ENCODE peak calls at places on chromosomes 13 and 19, in ten cellular contexts. I is prostate gland, M is fibroblast of lung, C is stomach, K is endodermal cell, X is Peyer's patch, F is pancreas, Y is SK-N-SH, E is aorta, U is left ventricle myocardium inferior. G is an unnamed sample.

GRCh38 chr13:51861728-51862300 is at the start of gene CCDC70:
- DNase-seq in Y (no peak), X (no peak), M (peak; percentile 71), C (no peak), E (no peak), I (no peak), F (no peak), U (no peak), K (no peak), G (no peak)

GRCh38 chr13:113157929-113158747 is at the start of gene PROZ:
- DNase-seq in I (no peak), K (no peak), M (no peak), E (no peak), Y (no peak), F (no peak), U (no peak), X (no peak), C (no peak), G (no peak)

GRCh38 chr13:60170414-60170813 is 6.7 kb upstream of the DIAPH3 start:
- DNase-seq in F (no peak), I (no peak), E (no peak), U (no peak), K (no peak), M (no peak), Y (no peak), X (no peak), C (no peak), G (no peak)

GRCh38 chr19:46692918-46693722 is 23.8 kb downstream of the PRKD2 start:
- DNase-seq in U (no peak), C (no peak), I (no peak), X (no peak), Y (peak; percentile 13), F (no peak), M (no peak), E (no peak), K (no peak), G (no peak)

GRCh38 chr13:37209621-37210020 is 104.2 kb upstream of the CSNK1A1L start:
- DNase-seq in M (peak; percentile 53), E (no peak), U (no peak), K (no peak), C (no peak), F (no peak), Y (no peak), I (no peak), X (no peak), G (no peak)

GRCh38 chr19:986083-986482 is 1.9 kb downstream of the WDR18 start:
- DNase-seq in X (no peak), K (no peak), C (no peak), M (no peak), F (no peak), U (no peak), Y (no peak), E (peak; percentile 44), I (no peak), G (no peak)

GRCh38 chr13:49185264-49185663 is 34.9 kb upstream of the MLNR start:
- DNase-seq in I (no peak), M (peak; percentile 2), K (no peak), C (no peak), E (no peak), U (no peak), X (no peak), Y (no peak), F (no peak), G (no peak)

GRCh38 chr19:44903602-44904425 is 1.8 kb upstream of the APOE start:
- DNase-seq in C (peak; percentile 80), E (peak; percentile 75), I (peak; percentile 42), X (peak; percentile 85), F (peak; percentile 79), M (peak; percentile 36), Y (peak; percentile 88), U (peak; percentile 74), K (peak; percentile 96), G (peak; percentile 94)

GRCh38 chr13:42392706-42393572 is 121.0 kb downstream of the AKAP11 start:
- DNase-seq in U (no peak), M (peak; percentile 9), K (no peak), E (no peak), C (no peak), Y (no peak), I (no peak), F (no peak), X (no peak), G (no peak)

GRCh38 chr13:42396501-42396900 is 124.5 kb downstream of the AKAP11 start:
- DNase-seq in Y (no peak), X (no peak), C (no peak), M (no peak), U (no peak), K (no peak), F (no peak), I (no peak), E (no peak), G (no peak)

GRCh38 chr13:42395066-42395821 is 123.3 kb downstream of the AKAP11 start:
- DNase-seq in I (no peak), Y (no peak), F (no peak), C (no peak), E (no peak), K (no peak), U (no peak), M (no peak), X (no peak), G (no peak)

GRCh38 chr13:42393573-42394360 is 121.8 kb downstream of the AKAP11 start:
- DNase-seq in F (no peak), U (no peak), I (no peak), Y (no peak), E (no peak), K (no peak), X (no peak), C (no peak), M (no peak), G (no peak)

DNA sequence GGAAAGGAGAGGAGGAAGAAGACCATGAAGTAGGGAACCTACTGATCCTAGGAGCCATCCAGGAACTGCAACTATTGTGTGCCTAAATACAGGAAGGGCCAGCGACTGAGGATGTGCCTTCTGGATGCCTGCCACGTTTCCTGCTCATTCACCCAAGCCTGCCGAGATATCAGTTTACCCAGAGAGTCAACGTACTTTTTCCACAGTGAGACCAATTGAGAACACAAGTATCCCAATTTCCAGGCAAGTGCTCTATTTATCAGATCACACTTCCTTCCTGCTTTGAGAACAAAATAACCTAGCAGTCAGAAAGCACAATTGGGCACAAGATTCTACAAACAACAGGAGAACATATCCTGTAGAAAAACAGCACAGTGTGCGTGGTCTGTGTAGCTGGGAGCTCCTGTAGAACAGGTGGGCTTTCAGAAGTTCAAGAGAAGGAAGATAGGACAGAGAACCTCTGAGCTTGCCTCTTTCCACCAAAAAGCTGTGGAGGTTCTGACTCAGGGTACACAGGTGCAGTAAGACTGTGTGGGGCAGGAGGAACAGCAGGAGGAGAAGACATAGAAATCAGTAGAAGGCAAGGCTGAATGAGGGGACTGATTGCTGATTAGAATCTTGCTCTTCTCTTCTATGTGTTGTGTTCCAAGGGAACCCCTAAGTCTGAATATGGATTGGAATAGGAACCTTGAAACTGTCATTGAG is 122.6 kb downstream of the AKAP11 start:
- DNase-seq in F (no peak), X (no peak), E (no peak), Y (no peak), I (no peak), C (no peak), M (no peak), U (no peak), K (no peak), G (no peak)
- H3K4me3 ChIP-seq in F (no peak overlapping the region), X (no peak overlapping the region), E (no peak overlapping the region), Y (no peak overlapping the region), I (no peak overlapping the region), C (no peak overlapping the region), M (no peak overlapping the region), U (no peak overlapping the region), K (no peak overlapping the region), G (no peak overlapping the region)

GRCh38 chr19:41299046-41299754 is 10.8 kb upstream of the CCDC97 start:
- DNase-seq in K (no peak), I (no peak), X (peak; percentile 47), C (no peak), U (peak; percentile 55), E (peak; percentile 72), Y (no peak), F (no peak), M (peak; percentile 13), G (no peak)

GRCh38 chr19:41299755-41300089 is 10.2 kb upstream of the CCDC97 start:
- DNase-seq in K (no peak), Y (no peak), M (peak; percentile 63), F (no peak), E (peak; percentile 80), I (no peak), U (peak; percentile 75), C (peak; percentile 48), X (peak; percentile 52), G (no peak)

GRCh38 chr19:41297628-41298326 is 12.2 kb upstream of the CCDC97 start:
- DNase-seq in X (peak; percentile 20), U (no peak), C (peak; percentile 46), F (no peak), E (no peak), K (no peak), I (no peak), Y (no peak), M (no peak), G (no peak)

GRCh38 chr19:41296323-41296935 is 13.5 kb upstream of the CCDC97 start:
- DNase-seq in E (no peak), M (no peak), Y (no peak), C (no peak), F (no peak), X (peak; percentile 11), I (peak; percentile 36), K (no peak), U (no peak), G (no peak)

DNA sequence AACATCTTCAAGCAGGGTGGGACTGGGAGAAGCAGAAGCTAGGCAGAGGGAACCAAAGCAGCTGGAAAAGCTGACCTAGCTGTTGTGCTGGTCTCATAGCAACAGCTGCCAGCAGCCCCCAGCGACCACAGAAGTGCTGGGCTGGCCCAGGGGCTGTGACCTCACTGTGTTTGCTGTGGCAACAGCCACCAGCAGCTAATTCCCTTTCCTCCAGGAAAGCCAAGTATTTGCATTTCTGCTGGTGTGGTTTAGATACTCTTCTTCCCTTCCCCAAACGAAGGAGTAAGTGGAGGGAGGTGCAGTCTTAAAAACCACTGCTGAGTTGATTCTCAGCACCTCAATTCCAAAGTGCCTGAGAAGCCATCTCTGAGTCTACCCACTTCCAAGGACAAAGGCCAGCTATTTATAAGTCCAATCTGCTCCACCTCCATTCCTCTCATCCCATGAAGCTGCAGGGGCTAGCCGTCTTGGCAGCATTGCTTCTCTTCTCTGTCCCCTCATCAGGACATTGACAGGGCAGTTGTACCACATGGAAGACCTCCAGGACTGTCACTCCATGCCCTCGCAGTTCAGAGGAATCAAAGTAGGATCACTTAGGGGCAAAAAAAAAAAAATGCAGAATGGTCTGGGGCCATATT is 11.5 kb upstream of the CCDC97 start:
- DNase-seq in F (no peak), K (no peak), M (peak; percentile 77), E (peak; percentile 94), U (peak; percentile 79), X (peak; percentile 66), I (no peak), C (peak; percentile 63), Y (no peak), G (no peak)
- H3K36me3 ChIP-seq in F (peaks cover 8% of the 10 kb centered on the region), K (peaks cover 92% of the 10 kb centered on the region), M (peaks cover 45% of the 10 kb centered on the region), E (no peaks in the 10 kb centered on the region), U (peaks cover 68% of the 10 kb centered on the region), X (no peaks in the 10 kb centered on the region), I (peaks cover 22% of the 10 kb centered on the region), C (peaks cover 97% of the 10 kb centered on the region), Y (peaks cover 68% of the 10 kb centered on the region), G (peaks cover 86% of the 10 kb centered on the region)

GRCh38 chr19:2981898-2982297 is 4.5 kb downstream of the TLE6 start:
- DNase-seq in K (no peak), M (no peak), F (no peak), C (no peak), E (no peak), I (no peak), X (no peak), U (no peak), Y (no peak), G (peak; percentile 26)

GRCh38 chr19:2977686-2978466 is 512 bp downstream of the TLE6 start:
- DNase-seq in U (no peak), Y (no peak), X (no peak), C (no peak), M (no peak), E (no peak), K (peak; percentile 60), I (no peak), F (peak; percentile 63), G (peak; percentile 62)

GRCh38 chr19:2976609-2977000 is 759 bp upstream of the TLE6 start:
- DNase-seq in C (no peak), X (no peak), U (no peak), M (no peak), I (no peak), F (no peak), K (no peak), Y (peak; percentile 55), E (no peak), G (peak; percentile 46)

GRCh38 chr19:2977001-2977685 is at the start of gene TLE6:
- DNase-seq in Y (peak; percentile 97), E (peak; percentile 98), X (peak; percentile 98), C (peak; percentile 97), I (peak; percentile 98), F (peak; percentile 99), U (peak; percentile 97), K (peak; percentile 99), M (peak; percentile 90), G (peak; percentile 100)

GRCh38 chr19:2978467-2978767 is 1.1 kb downstream of the TLE6 start:
- DNase-seq in Y (no peak), K (no peak), F (no peak), E (no peak), I (no peak), M (no peak), C (no peak), X (no peak), U (no peak), G (no peak)
- H3K27me3 ChIP-seq in Y (no peaks in the 10 kb centered on the region), K (peaks cover 8% of the 10 kb centered on the region), F (no peaks in the 10 kb centered on the region), E (no peaks in the 10 kb centered on the region), I (no peaks in the 10 kb centered on the region), M (no peaks in the 10 kb centered on the region), C (peaks cover 1% of the 10 kb centered on the region), X (no peaks in the 10 kb centered on the region), U (no peaks in the 10 kb centered on the region), G (peaks cover 2% of the 10 kb centered on the region)

GRCh38 chr19:8308891-8309291 is 733 bp upstream of the CD320 start:
- DNase-seq in E (peak; percentile 43), X (no peak), C (peak; percentile 23), K (no peak), F (peak; percentile 13), Y (no peak), U (peak; percentile 9), I (peak; percentile 6), M (no peak), G (no peak)
- H3K4me3 ChIP-seq in E (no peak overlapping the region), X (peak overlapping the region; percentile 66), C (peak overlapping the region; percentile 70), K (peak overlapping the region; percentile 93), F (peak overlapping the region; percentile 73), Y (peak overlapping the region; percentile 67), U (peak overlapping the region; percentile 77), I (no peak overlapping the region), M (no peak overlapping the region), G (peak overlapping the region; percentile 81)